ENCODE peak calls at places on chromosome 21, in ten cellular contexts. P is CD4-positive, alpha-beta memory T cell; L is NCI-H1417; U is stimulated activated naive CD8-positive, alpha-beta T cell treated with anti-CD3 and anti-CD28 coated beads, Interleukin-15, Interleukin-2, amounts not matched to agents 100 U/mL and 50 U/mL, for 24 hours; C is astrocyte of the cerebellum; Q is DMS153; E is psoas muscle; X is stimulated activated CD8-positive, alpha-beta memory T cell treated with anti-CD3 and anti-CD28 coated beads, Interleukin-7, amount 100 ng/mL, for 1 hour; D is GM13977; R is T1000. J is an unnamed sample.

GRCh38 chr21:30984897-30985296 is 53.4 kb downstream of the KRTAP19-8 start:
- DNase-seq in E (no peak), C (no peak), P (no peak), R (no peak), L (peak; percentile 92), U (no peak), X (no peak), Q (peak; percentile 67), D (no peak), J (no peak)

GRCh38 chr21:32653326-32653901 is 41.2 kb upstream of the CFAP298 start:
- DNase-seq in E (no peak), P (peak; percentile 10), R (no peak), Q (no peak), L (peak; percentile 63), D (peak; percentile 58), U (peak; percentile 12), C (peak; percentile 3), X (no peak), J (no peak)

GRCh38 chr21:35933466-35933865 is 126.9 kb downstream of the SETD4 start:
- DNase-seq in R (peak; percentile 44), C (peak; percentile 32), U (no peak), E (peak; percentile 79), D (no peak), P (no peak), L (no peak), Q (no peak), X (no peak), J (no peak)

GRCh38 chr21:42618713-42619112 is 34.7 kb upstream of the PDE9A start:
- DNase-seq in E (no peak), U (no peak), X (no peak), D (no peak), C (no peak), Q (no peak), L (peak; percentile 28), P (no peak), R (no peak), J (no peak)

GRCh38 chr21:31873275-31873695 is 465 bp downstream of the HUNK start:
- DNase-seq in D (no peak), X (no peak), C (no peak), Q (no peak), L (peak; percentile 86), R (peak; percentile 26), U (peak; percentile 14), E (no peak), P (no peak), J (no peak)

GRCh38 chr21:43812139-43812821 is 22.9 kb downstream of the RRP1 start:
- DNase-seq in D (no peak), X (no peak), P (no peak), C (no peak), R (no peak), U (no peak), Q (peak; percentile 79), E (peak; percentile 83), L (peak; percentile 79), J (no peak)

GRCh38 chr21:42366292-42367010 is at the start of gene TFF1:
- DNase-seq in Q (no peak), P (no peak), R (no peak), D (no peak), L (no peak), C (no peak), X (no peak), U (no peak), E (no peak), J (no peak)

GRCh38 chr21:44462834-44463200 is 7.5 kb downstream of the LRRC3 start:
- DNase-seq in R (no peak), X (no peak), L (no peak), E (no peak), P (no peak), C (no peak), Q (no peak), U (no peak), D (no peak), J (no peak)

GRCh38 chr21:31221051-31221450 is 123.0 kb downstream of the TIAM1 start:
- DNase-seq in C (no peak), E (no peak), R (no peak), D (no peak), L (peak; percentile 82), U (no peak), X (no peak), Q (no peak), P (no peak), J (no peak)

GRCh38 chr21:42640486-42640885 is 12.9 kb upstream of the PDE9A start:
- DNase-seq in R (no peak), P (no peak), Q (no peak), U (no peak), L (no peak), X (no peak), C (no peak), D (no peak), E (peak; percentile 46), J (no peak)

GRCh38 chr21:42460391-42461184 is 35.4 kb downstream of the RSPH1 start:
- DNase-seq in E (peak; percentile 47), U (peak; percentile 52), R (no peak), D (peak; percentile 56), Q (peak; percentile 88), L (peak; percentile 97), P (peak; percentile 44), X (no peak), C (no peak), J (no peak)

J was measured in omental fat pad.